ENCODE peak calls at places on chromosomes 13 and 19, in nine cellular contexts. V is AG04450, K is transverse colon, A is neural crest cell, H is chondrocyte, Q is tibial nerve, P is GM23338, R is mucosa of descending colon, F is endothelial cell. S is an unnamed sample.
A peak's percentile ranks its signal among the peaks of the same experiment; 100 is the strongest.

GRCh38 chr19:56838930-56839664 is 1.4 kb downstream of the PEG3 start:
- DNase-seq in H (no peak), A (no peak), P (no peak), Q (peak; percentile 88), K (peak; percentile 84), F (no peak), V (no peak), R (peak; percentile 70), S (no peak)

GRCh38 chr19:34502582-34503545 is 21.3 kb downstream of the WTIP start:
- DNase-seq in H (peak; percentile 68), A (no peak), R (no peak), V (no peak), P (no peak), K (no peak), F (no peak), Q (no peak), S (no peak)

GRCh38 chr19:53432088-53432661 is 391 bp downstream of the ZNF761 start:
- DNase-seq in H (no peak), R (peak; percentile 55), Q (no peak), P (peak; percentile 50), A (peak; percentile 4), K (peak; percentile 34), V (no peak), F (peak; percentile 31), S (peak; percentile 35)

GRCh38 chr19:55113570-55114039 is 3.8 kb downstream of the PPP1R12C start:
- DNase-seq in P (peak; percentile 91), H (no peak), K (peak; percentile 81), F (peak; percentile 77), A (peak; percentile 65), R (peak; percentile 57), Q (peak; percentile 97), V (peak; percentile 84), S (no peak)

GRCh38 chr13:101552797-101553196 is 100.3 kb downstream of the ITGBL1 start:
- DNase-seq in R (no peak), A (no peak), H (no peak), Q (no peak), F (no peak), P (no peak), K (no peak), V (no peak), S (no peak)

GRCh38 chr19:19540707-19541515 is 2.8 kb downstream of the CILP2 start:
- DNase-seq in P (peak; percentile 99), Q (no peak), F (peak; percentile 47), H (no peak), A (no peak), R (peak; percentile 72), V (no peak), K (peak; percentile 66), S (peak; percentile 50)

GRCh38 chr13:107124730-107125129 is 556.8 kb upstream of the ARGLU1 start:
- DNase-seq in V (no peak), K (no peak), Q (no peak), H (no peak), F (no peak), A (no peak), R (no peak), P (no peak), S (no peak)

GRCh38 chr13:98542568-98543379 is 34.1 kb downstream of the STK24 start:
- DNase-seq in R (no peak), H (no peak), F (no peak), Q (no peak), V (no peak), P (no peak), A (no peak), K (no peak), S (no peak)

GRCh38 chr13:107339209-107339608 is 771.3 kb upstream of the ARGLU1 start:
- DNase-seq in F (no peak), A (no peak), H (no peak), R (no peak), V (no peak), Q (no peak), P (peak; percentile 19), K (no peak), S (no peak)

GRCh38 chr19:4120531-4120930 is 3.4 kb downstream of the MAP2K2 start:
- DNase-seq in H (no peak), P (no peak), Q (no peak), R (no peak), K (no peak), F (no peak), V (no peak), A (no peak), S (no peak)

GRCh38 chr13:106159295-106160195 is 375.9 kb downstream of the EFNB2 start:
- DNase-seq in K (no peak), Q (no peak), R (no peak), V (no peak), H (no peak), A (no peak), F (no peak), P (peak; percentile 10), S (no peak)

GRCh38 chr19:52196256-52196967 is 6.6 kb downstream of the PPP2R1A start:
- DNase-seq in V (no peak), A (no peak), P (no peak), R (no peak), Q (no peak), F (no peak), K (no peak), H (no peak), S (no peak)

GRCh38 chr19:2579678-2580280 is 103.9 kb downstream of the GADD45B start:
- DNase-seq in K (no peak), R (no peak), H (peak; percentile 60), Q (no peak), P (no peak), F (no peak), A (no peak), V (no peak), S (no peak)

GRCh38 chr19:33624586-33625153 is 2.9 kb downstream of the CHST8 start:
- DNase-seq in R (no peak), Q (no peak), K (no peak), A (no peak), V (no peak), F (no peak), P (no peak), H (no peak), S (no peak)

GRCh38 chr19:49342291-49342721 is 7.1 kb downstream of the CD37 start:
- DNase-seq in F (no peak), P (no peak), A (no peak), R (no peak), K (peak; percentile 7), Q (no peak), H (peak; percentile 72), V (no peak), S (no peak)

GRCh38 chr19:19650331-19650730 is 6.9 kb upstream of the GMIP start:
- DNase-seq in H (no peak), R (no peak), Q (no peak), K (no peak), P (no peak), A (no peak), F (no peak), V (no peak), S (no peak)

GRCh38 chr19:57934820-57935665 is at the start of gene ZNF418:
- DNase-seq in V (peak; percentile 43), H (no peak), R (peak; percentile 43), P (peak; percentile 98), A (peak; percentile 53), K (peak; percentile 24), F (peak; percentile 65), Q (peak; percentile 37), S (no peak)

GRCh38 chr19:56973713-56974553 is 133.4 kb upstream of the PEG3 start:
- DNase-seq in H (no peak), A (no peak), F (no peak), V (no peak), Q (no peak), R (no peak), K (no peak), P (no peak), S (no peak)

GRCh38 chr13:57582032-57582431 is 49.5 kb upstream of the PCDH17 start:
- DNase-seq in H (peak; percentile 66), F (no peak), R (no peak), P (peak; percentile 68), Q (no peak), A (no peak), K (no peak), V (no peak), S (no peak)
- TF ChIP-seq CTCF in H (peak; percentile 10), F (no peak), R (no peak), P (peak; percentile 46), Q (no peak), A (peak; percentile 24), K (no peak), V (no peak), S (no peak)

DNA sequence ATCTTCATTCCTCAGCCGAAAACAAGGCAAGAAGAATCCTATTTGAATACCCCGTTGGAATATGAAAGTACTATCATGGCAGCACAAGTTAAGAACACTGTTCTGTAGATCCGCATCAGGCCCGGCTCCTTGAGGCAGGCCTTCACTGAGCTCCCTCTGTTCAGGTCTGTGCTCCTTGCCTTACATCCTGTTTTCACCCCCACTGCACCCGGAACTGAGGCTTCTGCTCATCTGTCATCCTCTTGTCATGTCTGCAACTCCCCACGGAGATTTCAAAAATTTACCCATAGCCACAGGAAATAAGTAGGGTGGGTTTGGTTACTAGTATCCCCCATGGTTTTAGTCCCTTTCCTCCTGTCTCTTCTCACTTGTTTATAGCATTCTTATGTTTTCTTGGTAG is 861.9 kb downstream of the GPC5 start:
- DNase-seq in P (peak; percentile 8), Q (no peak), H (no peak), R (no peak), F (no peak), K (no peak), V (no peak), A (no peak), S (no peak)
- TF ChIP-seq CTCF in P (no peak), Q (no peak), H (no peak), R (no peak), F (no peak), K (no peak), V (no peak), A (no peak), S (no peak)

GRCh38 chr19:37583340-37583739 is 11.3 kb downstream of the ZNF571 start:
- DNase-seq in Q (no peak), F (no peak), P (peak; percentile 66), A (no peak), R (no peak), H (no peak), V (no peak), K (no peak), S (no peak)
- TF ChIP-seq CTCF in Q (no peak), F (no peak), P (peak; percentile 55), A (no peak), R (no peak), H (no peak), V (no peak), K (no peak), S (peak; percentile 21)

GRCh38 chr13:33487575-33488243 is 202.2 kb upstream of the STARD13 start:
- DNase-seq in K (no peak), F (no peak), Q (peak; percentile 32), R (no peak), V (no peak), H (no peak), P (peak; percentile 38), A (no peak), S (no peak)
- TF ChIP-seq CTCF in K (peak; percentile 35), F (no peak), Q (peak; percentile 31), R (no peak), V (peak; percentile 59), H (peak; percentile 34), P (peak; percentile 47), A (no peak), S (peak; percentile 19)

GRCh38 chr13:35848868-35849644 is 282.1 kb downstream of the DCLK1 start:
- DNase-seq in K (no peak), F (no peak), A (no peak), Q (no peak), V (no peak), R (no peak), P (no peak), H (no peak), S (no peak)
- TF ChIP-seq CTCF in K (no peak), F (no peak), A (no peak), Q (no peak), V (no peak), R (no peak), P (no peak), H (no peak), S (no peak)

S was measured in DND-41.